ENCODE peak calls at places on chromosomes 4 and X, in six cellular contexts. One of them, this sample, is unnamed.
A peak's percentile ranks its signal among the peaks of the same experiment; 100 is the strongest.

GRCh38 chrX:11787564-11787963 is 29.5 kb downstream of the MSL3 start:
- DNase-seq in lung: peak; percentile 50
- DNase-seq in A673: peak; percentile 72
- DNase-seq in adipocyte: peak; percentile 65
- DNase-seq in iPS DF 6.9: peak; percentile 54
- DNase-seq in CD8-positive, alpha-beta memory T cell: peak; percentile 64
- DNase-seq in this sample: no peak

GRCh38 chrX:39324233-39324632 is 523.0 kb downstream of the MID1IP1 start:
- DNase-seq in iPS DF 6.9: no peak
- DNase-seq in lung: no peak
- DNase-seq in CD8-positive, alpha-beta memory T cell: no peak
- DNase-seq in adipocyte: no peak
- DNase-seq in A673: no peak
- DNase-seq in this sample: no peak

GRCh38 chrX:112081781-112082482 is 644 bp downstream of the TRPC5 start:
- DNase-seq in lung: no peak
- DNase-seq in adipocyte: no peak
- DNase-seq in CD8-positive, alpha-beta memory T cell: no peak
- DNase-seq in A673: no peak
- DNase-seq in iPS DF 6.9: no peak
- DNase-seq in this sample: no peak

GRCh38 chrX:56786889-56787733 is 58.1 kb downstream of the NBDY start:
- DNase-seq in CD8-positive, alpha-beta memory T cell: no peak
- DNase-seq in iPS DF 6.9: no peak
- DNase-seq in lung: no peak
- DNase-seq in adipocyte: no peak
- DNase-seq in A673: no peak
- DNase-seq in this sample: no peak

GRCh38 chr4:11507920-11508319 is 79.2 kb upstream of the HS3ST1 start:
- DNase-seq in A673: no peak
- DNase-seq in adipocyte: no peak
- DNase-seq in iPS DF 6.9: no peak
- DNase-seq in lung: no peak
- DNase-seq in CD8-positive, alpha-beta memory T cell: no peak
- DNase-seq in this sample: no peak

GRCh38 chr4:156312261-156312847 is 358.7 kb upstream of the CTSO start:
- DNase-seq in CD8-positive, alpha-beta memory T cell: no peak
- DNase-seq in adipocyte: no peak
- DNase-seq in iPS DF 6.9: no peak
- DNase-seq in lung: no peak
- DNase-seq in A673: peak; percentile 61
- DNase-seq in this sample: no peak

GRCh38 chr4:85928775-85929585 is 430.9 kb downstream of the MAPK10 start:
- DNase-seq in iPS DF 6.9: no peak
- DNase-seq in A673: no peak
- DNase-seq in lung: no peak
- DNase-seq in adipocyte: peak; percentile 7
- DNase-seq in CD8-positive, alpha-beta memory T cell: no peak
- DNase-seq in this sample: no peak

GRCh38 chrX:128653524-128653923 is 601.3 kb upstream of the ACTRT1 start:
- DNase-seq in A673: peak; percentile 64
- DNase-seq in lung: no peak
- DNase-seq in iPS DF 6.9: no peak
- DNase-seq in adipocyte: no peak
- DNase-seq in CD8-positive, alpha-beta memory T cell: no peak
- DNase-seq in this sample: no peak

GRCh38 chr4:27387706-27388105 is 527.1 kb downstream of the STIM2 start:
- DNase-seq in CD8-positive, alpha-beta memory T cell: no peak
- DNase-seq in lung: no peak
- DNase-seq in iPS DF 6.9: no peak
- DNase-seq in A673: no peak
- DNase-seq in adipocyte: no peak
- DNase-seq in this sample: no peak

GRCh38 chr4:112938461-112939058 is 110.9 kb upstream of the ANK2 start:
- DNase-seq in CD8-positive, alpha-beta memory T cell: no peak
- DNase-seq in lung: no peak
- DNase-seq in iPS DF 6.9: no peak
- DNase-seq in adipocyte: peak; percentile 82
- DNase-seq in A673: peak; percentile 75
- DNase-seq in this sample: no peak

GRCh38 chr4:891747-892146 is 40.4 kb downstream of the GAK start:
- DNase-seq in lung: no peak
- DNase-seq in CD8-positive, alpha-beta memory T cell: no peak
- DNase-seq in adipocyte: no peak
- DNase-seq in iPS DF 6.9: peak; percentile 18
- DNase-seq in A673: peak; percentile 26
- DNase-seq in this sample: no peak

GRCh38 chr4:100591156-100591876 is 73.5 kb upstream of the EMCN start:
- DNase-seq in A673: no peak
- DNase-seq in iPS DF 6.9: no peak
- DNase-seq in adipocyte: no peak
- DNase-seq in CD8-positive, alpha-beta memory T cell: no peak
- DNase-seq in lung: peak; percentile 68
- DNase-seq in this sample: no peak

GRCh38 chr4:111512081-111512774 is 633.0 kb upstream of the FAM241A start:
- DNase-seq in iPS DF 6.9: no peak
- DNase-seq in A673: peak; percentile 73
- DNase-seq in adipocyte: peak; percentile 95
- DNase-seq in lung: no peak
- DNase-seq in CD8-positive, alpha-beta memory T cell: no peak
- DNase-seq in this sample: peak; percentile 64

GRCh38 chrX:92224406-92224805 is 445.2 kb downstream of the PCDH11X start:
- DNase-seq in A673: no peak
- DNase-seq in lung: no peak
- DNase-seq in adipocyte: no peak
- DNase-seq in iPS DF 6.9: no peak
- DNase-seq in CD8-positive, alpha-beta memory T cell: no peak
- DNase-seq in this sample: no peak

GRCh38 chr4:76998251-76998901 is 48.8 kb downstream of the SEPTIN11 start:
- DNase-seq in A673: no peak
- DNase-seq in CD8-positive, alpha-beta memory T cell: no peak
- DNase-seq in iPS DF 6.9: no peak
- DNase-seq in adipocyte: peak; percentile 78
- DNase-seq in lung: no peak
- DNase-seq in this sample: no peak

GRCh38 chr4:40205259-40206198 is 8.7 kb downstream of the RHOH start:
- DNase-seq in adipocyte: no peak
- DNase-seq in A673: no peak
- DNase-seq in lung: no peak
- DNase-seq in CD8-positive, alpha-beta memory T cell: no peak
- DNase-seq in iPS DF 6.9: no peak
- DNase-seq in this sample: no peak

GRCh38 chr4:102759835-102760644 is 728 bp downstream of the MANBA start:
- DNase-seq in adipocyte: peak; percentile 71
- DNase-seq in CD8-positive, alpha-beta memory T cell: no peak
- DNase-seq in A673: peak; percentile 49
- DNase-seq in iPS DF 6.9: no peak
- DNase-seq in lung: peak; percentile 61
- DNase-seq in this sample: no peak

GRCh38 chr4:144903953-144904711 is 193.9 kb downstream of the ANAPC10 start:
- DNase-seq in CD8-positive, alpha-beta memory T cell: no peak
- DNase-seq in A673: peak; percentile 17
- DNase-seq in adipocyte: peak; percentile 74
- DNase-seq in iPS DF 6.9: no peak
- DNase-seq in lung: no peak
- DNase-seq in this sample: no peak

GRCh38 chr4:8215001-8215427 is 15.9 kb downstream of the SH3TC1 start:
- DNase-seq in adipocyte: peak; percentile 77
- DNase-seq in CD8-positive, alpha-beta memory T cell: no peak
- DNase-seq in lung: peak; percentile 76
- DNase-seq in A673: no peak
- DNase-seq in iPS DF 6.9: no peak
- DNase-seq in this sample: no peak

GRCh38 chr4:22574880-22575279 is 59.0 kb upstream of the ADGRA3 start:
- DNase-seq in iPS DF 6.9: no peak
- DNase-seq in CD8-positive, alpha-beta memory T cell: no peak
- DNase-seq in lung: no peak
- DNase-seq in A673: no peak
- DNase-seq in adipocyte: no peak
- DNase-seq in this sample: no peak

GRCh38 chr4:27066591-27066990 is 205.9 kb downstream of the STIM2 start:
- DNase-seq in adipocyte: no peak
- DNase-seq in A673: no peak
- DNase-seq in lung: peak; percentile 56
- DNase-seq in CD8-positive, alpha-beta memory T cell: no peak
- DNase-seq in iPS DF 6.9: no peak
- DNase-seq in this sample: no peak

GRCh38 chr4:78693777-78694456 is 82.2 kb upstream of the BMP2K start:
- DNase-seq in iPS DF 6.9: no peak
- DNase-seq in CD8-positive, alpha-beta memory T cell: no peak
- DNase-seq in adipocyte: no peak
- DNase-seq in lung: no peak
- DNase-seq in A673: no peak
- DNase-seq in this sample: no peak

GRCh38 chrX:20988118-20988517 is 386.1 kb upstream of the CNKSR2 start:
- DNase-seq in iPS DF 6.9: no peak
- DNase-seq in CD8-positive, alpha-beta memory T cell: no peak
- DNase-seq in lung: no peak
- DNase-seq in adipocyte: no peak
- DNase-seq in A673: no peak
- DNase-seq in this sample: no peak

GRCh38 chr4:74283614-74284013 is 24.7 kb upstream of the EPGN start:
- DNase-seq in lung: no peak
- DNase-seq in A673: no peak
- DNase-seq in adipocyte: peak; percentile 63
- DNase-seq in CD8-positive, alpha-beta memory T cell: no peak
- DNase-seq in iPS DF 6.9: no peak
- DNase-seq in this sample: peak; percentile 45

GRCh38 chr4:118224239-118224829 is 128.5 kb downstream of the PRSS12 start:
- DNase-seq in adipocyte: peak; percentile 87
- DNase-seq in iPS DF 6.9: peak; percentile 7
- DNase-seq in CD8-positive, alpha-beta memory T cell: peak; percentile 14
- DNase-seq in lung: no peak
- DNase-seq in A673: peak; percentile 78
- DNase-seq in this sample: no peak

DNA sequence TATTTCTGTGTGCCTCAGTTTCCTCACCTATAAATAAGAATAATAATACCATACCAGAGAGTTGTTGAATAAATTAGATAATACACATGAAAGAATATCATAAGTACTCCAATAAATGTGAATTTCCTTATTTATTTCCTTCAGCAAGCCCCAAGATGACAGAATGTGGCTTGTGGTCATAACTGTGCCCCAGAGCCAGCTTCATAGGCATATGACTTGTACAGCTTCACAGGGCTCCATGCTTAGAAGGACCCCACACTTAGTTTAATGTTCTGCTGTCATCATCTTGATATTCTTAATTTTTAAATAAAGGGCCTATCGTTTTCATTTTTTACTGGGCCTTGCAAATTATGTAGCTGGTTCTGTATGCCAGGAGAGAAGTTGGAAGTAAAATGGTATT is 25.3 kb downstream of the VSIG4 start:
- DNase-seq in CD8-positive, alpha-beta memory T cell: no peak
- DNase-seq in lung: no peak
- DNase-seq in A673: no peak
- DNase-seq in adipocyte: no peak
- DNase-seq in iPS DF 6.9: no peak
- DNase-seq in this sample: no peak
- H3K4me1 ChIP-seq in CD8-positive, alpha-beta memory T cell: peaks cover 79% of the 10 kb centered on the region
- H3K4me1 ChIP-seq in lung: no peaks in the 10 kb centered on the region
- H3K4me1 ChIP-seq in A673: no peaks in the 10 kb centered on the region
- H3K4me1 ChIP-seq in adipocyte: no peaks in the 10 kb centered on the region
- H3K4me1 ChIP-seq in iPS DF 6.9: peaks cover 2% of the 10 kb centered on the region
- H3K4me1 ChIP-seq in this sample: no peaks in the 10 kb centered on the region

GRCh38 chr4:104747635-104748034 is 252.9 kb upstream of the CXXC4 start:
- DNase-seq in lung: no peak
- DNase-seq in adipocyte: no peak
- DNase-seq in A673: no peak
- DNase-seq in iPS DF 6.9: no peak
- DNase-seq in CD8-positive, alpha-beta memory T cell: no peak
- DNase-seq in this sample: no peak
- H3K4me1 ChIP-seq in lung: peaks cover 12% of the 10 kb centered on the region
- H3K4me1 ChIP-seq in adipocyte: no peaks in the 10 kb centered on the region
- H3K4me1 ChIP-seq in A673: no peaks in the 10 kb centered on the region
- H3K4me1 ChIP-seq in iPS DF 6.9: no peaks in the 10 kb centered on the region
- H3K4me1 ChIP-seq in CD8-positive, alpha-beta memory T cell: no peaks in the 10 kb centered on the region
- H3K4me1 ChIP-seq in this sample: no peaks in the 10 kb centered on the region

DNA sequence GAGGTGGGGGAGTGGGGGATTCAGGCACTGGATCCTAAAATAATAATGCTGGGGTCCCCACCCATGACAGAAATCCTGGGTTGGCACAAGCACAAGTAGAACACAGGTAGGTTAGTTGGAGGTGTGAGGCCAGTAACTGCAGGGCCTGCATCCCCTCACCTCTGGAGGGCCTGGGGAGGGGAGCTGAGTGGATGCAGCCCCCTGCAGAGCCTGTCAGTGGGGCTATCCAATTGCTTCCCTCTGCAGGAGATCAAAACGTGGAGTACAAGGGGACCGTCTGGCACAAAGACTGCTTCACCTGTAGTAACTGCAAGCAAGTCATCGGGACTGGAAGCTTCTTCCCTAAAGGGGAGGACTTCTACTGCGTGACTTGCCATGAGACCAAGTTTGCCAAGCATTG is 43.7 kb downstream of the MAP7D3 start:
- DNase-seq in A673: no peak
- DNase-seq in adipocyte: no peak
- DNase-seq in CD8-positive, alpha-beta memory T cell: no peak
- DNase-seq in iPS DF 6.9: no peak
- DNase-seq in lung: no peak
- DNase-seq in this sample: no peak
- H3K4me1 ChIP-seq in A673: peaks cover 9% of the 10 kb centered on the region
- H3K4me1 ChIP-seq in adipocyte: peaks cover 66% of the 10 kb centered on the region
- H3K4me1 ChIP-seq in CD8-positive, alpha-beta memory T cell: peaks cover 11% of the 10 kb centered on the region
- H3K4me1 ChIP-seq in iPS DF 6.9: peaks cover 3% of the 10 kb centered on the region
- H3K4me1 ChIP-seq in lung: peaks cover 3% of the 10 kb centered on the region
- H3K4me1 ChIP-seq in this sample: peaks cover 48% of the 10 kb centered on the region

GRCh38 chr4:168585168-168586091 is 88.6 kb downstream of the PALLD start:
- DNase-seq in adipocyte: peak; percentile 93
- DNase-seq in CD8-positive, alpha-beta memory T cell: no peak
- DNase-seq in lung: peak; percentile 80
- DNase-seq in A673: peak; percentile 91
- DNase-seq in iPS DF 6.9: peak; percentile 63
- DNase-seq in this sample: peak; percentile 92

GRCh38 chr4:168587326-168588125 is 90.7 kb downstream of the PALLD start:
- DNase-seq in A673: no peak
- DNase-seq in CD8-positive, alpha-beta memory T cell: no peak
- DNase-seq in iPS DF 6.9: no peak
- DNase-seq in adipocyte: peak; percentile 77
- DNase-seq in lung: no peak
- DNase-seq in this sample: peak; percentile 76

GRCh38 chr4:168592676-168593075 is 95.8 kb downstream of the PALLD start:
- DNase-seq in adipocyte: no peak
- DNase-seq in CD8-positive, alpha-beta memory T cell: no peak
- DNase-seq in A673: no peak
- DNase-seq in lung: no peak
- DNase-seq in iPS DF 6.9: no peak
- DNase-seq in this sample: no peak

GRCh38 chr4:168586926-168587325 is 90.1 kb downstream of the PALLD start:
- DNase-seq in A673: no peak
- DNase-seq in iPS DF 6.9: no peak
- DNase-seq in lung: no peak
- DNase-seq in adipocyte: no peak
- DNase-seq in CD8-positive, alpha-beta memory T cell: no peak
- DNase-seq in this sample: peak; percentile 59

DNA sequence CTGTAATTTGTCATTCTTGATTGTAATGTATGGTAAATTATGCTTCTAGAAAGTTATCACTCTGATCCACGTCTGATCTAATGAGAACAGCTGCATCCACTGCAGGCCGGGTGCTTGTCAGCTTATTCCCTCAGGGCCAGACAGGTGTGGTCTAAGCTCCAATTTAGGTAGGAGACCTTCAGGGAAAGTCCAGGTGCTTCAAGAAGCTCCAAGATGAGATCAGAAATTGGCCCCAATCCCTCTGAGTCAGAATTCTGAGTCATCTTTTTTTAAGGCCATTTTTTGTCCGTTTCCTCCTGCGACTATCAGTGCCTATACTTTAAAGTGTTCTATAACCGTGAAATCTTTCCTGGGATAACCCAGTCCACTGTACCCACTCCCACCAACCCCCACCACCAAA is 92.3 kb downstream of the PALLD start:
- DNase-seq in lung: no peak
- DNase-seq in A673: peak; percentile 66
- DNase-seq in iPS DF 6.9: no peak
- DNase-seq in CD8-positive, alpha-beta memory T cell: no peak
- DNase-seq in adipocyte: peak; percentile 81
- DNase-seq in this sample: peak; percentile 70
- H3K4me1 ChIP-seq in lung: peaks cover 12% of the 10 kb centered on the region
- H3K4me1 ChIP-seq in A673: peaks cover 40% of the 10 kb centered on the region
- H3K4me1 ChIP-seq in iPS DF 6.9: no peaks in the 10 kb centered on the region
- H3K4me1 ChIP-seq in CD8-positive, alpha-beta memory T cell: no peaks in the 10 kb centered on the region
- H3K4me1 ChIP-seq in adipocyte: peaks cover 51% of the 10 kb centered on the region
- H3K4me1 ChIP-seq in this sample: peaks cover 66% of the 10 kb centered on the region